ENCODE peak calls at places on chromosomes 1 and 21, in six cellular contexts. R is mesendoderm, S is mesenchymal stem cell, X is H1, W is neuronal stem cell, L is H9. T is an unnamed sample.

GRCh38 chr1:99650773-99651437 is 5.0 kb downstream of the PALMD start:
- DNase-seq in R (peak), S (no peak), L (no peak), W (no peak), X (no peak), T (no peak)

GRCh38 chr1:112332751-112333150 is 63.3 kb upstream of the CTTNBP2NL start:
- DNase-seq in X (no peak), S (no peak), R (no peak), L (no peak), W (no peak), T (no peak)

GRCh38 chr1:12608311-12608957 is 9.6 kb downstream of the DHRS3 start:
- DNase-seq in L (no peak), R (no peak), W (no peak), X (no peak), S (no peak), T (no peak)

GRCh38 chr1:119338004-119338403 is 30.6 kb upstream of the HAO2 start:
- DNase-seq in R (no peak), L (no peak), W (no peak), S (no peak), X (no peak), T (no peak)

GRCh38 chr1:113929750-113930498 is 800 bp downstream of the HIPK1 start:
- DNase-seq in S (no peak), X (no peak), L (no peak), W (peak), R (peak), T (peak)

GRCh38 chr1:110228386-110228785 is 18.3 kb downstream of the KCNC4 start:
- DNase-seq in X (no peak), L (no peak), W (no peak), R (no peak), S (no peak), T (no peak)

GRCh38 chr1:209937996-209938959 is at the start of gene SYT14:
- DNase-seq in X (peak), W (peak), L (peak), S (peak), R (peak), T (peak)

GRCh38 chr1:215651867-215652266 is 84.8 kb downstream of the KCTD3 start:
- DNase-seq in W (no peak), X (no peak), L (no peak), R (no peak), S (no peak), T (no peak)

GRCh38 chr1:81126989-81127571 is 673.7 kb upstream of the ADGRL2 start:
- DNase-seq in S (peak), L (no peak), W (no peak), X (no peak), R (no peak), T (peak)

DNA sequence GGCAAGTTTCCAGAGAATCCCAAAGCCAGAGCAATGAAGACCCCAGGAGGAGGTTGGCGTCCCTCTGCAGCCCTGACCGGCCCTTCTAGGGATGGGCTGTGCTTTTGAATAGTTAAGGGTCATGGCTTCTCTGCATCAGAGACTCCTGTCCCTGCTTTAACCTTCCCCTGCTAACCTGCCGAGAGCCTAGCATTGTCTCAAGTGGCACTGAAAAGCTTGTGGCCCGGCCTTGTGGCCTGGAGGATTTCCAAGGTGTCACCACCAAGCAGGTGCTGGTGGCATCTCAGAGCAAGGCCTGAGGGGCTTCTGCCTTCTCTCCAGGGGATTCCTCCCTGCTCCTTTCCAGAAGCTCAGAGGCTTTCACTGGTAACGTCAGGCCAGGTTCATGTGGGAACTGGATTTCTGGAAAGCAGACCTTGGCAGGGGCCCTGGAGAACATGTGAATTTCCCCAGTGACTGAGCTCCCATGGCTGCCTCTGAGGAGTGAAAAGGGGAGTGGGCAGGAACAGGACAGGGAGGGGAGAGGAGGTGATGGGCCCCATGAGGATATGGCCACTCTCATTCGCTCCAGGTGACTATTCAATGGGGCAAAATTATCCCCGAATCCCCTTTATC is 409.9 kb downstream of the PTPRU start:
- DNase-seq in X (no peak), S (no peak), R (no peak), L (peak), W (no peak), T (no peak)
- H2BK15ac ChIP-seq in X (no peak), S (no peak), R (no peak), L (no peak), W (no peak), T (no peak)

GRCh38 chr21:44726803-44727202 is 15.4 kb upstream of the TSPEAR start:
- DNase-seq in X (no peak), W (no peak), S (no peak), R (no peak), L (peak), T (no peak)
- H2BK15ac ChIP-seq in X (peak), W (peak), S (no peak), R (no peak), L (no peak), T (no peak)

GRCh38 chr1:208510192-208510952 is 266.2 kb upstream of the PLXNA2 start:
- DNase-seq in W (no peak), R (peak), S (peak), L (no peak), X (no peak), T (no peak)
- H2BK15ac ChIP-seq in W (no peak), R (no peak), S (no peak), L (no peak), X (no peak), T (no peak)

GRCh38 chr1:234928642-234929041 is 200.0 kb downstream of the TOMM20 start:
- DNase-seq in X (no peak), L (no peak), R (no peak), W (no peak), S (no peak), T (no peak)
- H2BK15ac ChIP-seq in X (peak), L (no peak), R (no peak), W (peak), S (peak), T (peak)

GRCh38 chr1:60745444-60745843 is 336.9 kb upstream of the NFIA start:
- DNase-seq in L (no peak), X (no peak), S (no peak), R (no peak), W (no peak), T (no peak)

DNA sequence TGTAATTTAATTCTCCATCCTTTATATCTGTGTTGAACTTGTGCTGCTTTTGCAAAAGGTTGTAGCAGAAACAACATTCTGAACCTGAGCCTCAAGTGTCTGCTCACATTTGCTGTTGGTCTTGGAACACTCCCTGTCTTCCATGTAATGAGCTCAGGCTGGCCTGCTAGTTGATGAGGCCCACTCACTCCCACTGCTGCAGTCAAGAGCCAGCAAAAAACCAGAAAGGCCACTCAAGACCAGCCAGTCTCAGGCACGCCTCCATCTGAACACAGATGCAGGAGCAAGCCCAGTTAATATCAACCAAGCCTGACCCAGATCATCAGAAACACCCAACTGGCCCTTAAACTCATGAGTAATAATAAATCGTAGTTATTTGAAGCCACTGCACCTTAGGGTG is 342.2 kb upstream of the NFIA start:
- DNase-seq in S (no peak), W (no peak), X (no peak), L (no peak), R (no peak), T (no peak)
- H2BK15ac ChIP-seq in S (no peak), W (no peak), X (no peak), L (no peak), R (no peak), T (no peak)

T was measured in IMR-90.